ENCODE peak calls at places on chromosome 11, in five cellular contexts. M is adrenal gland, V is uterus, H is stomach, S is A549. X is an unnamed sample.

GRCh38 chr11:1038361-1038760 is 1.8 kb upstream of the MUC6 start:
- DNase-seq in M (no peak), V (no peak), H (no peak), S (no peak), X (no peak)

GRCh38 chr11:22769081-22769480 is 60.5 kb downstream of the SVIP start:
- DNase-seq in M (no peak), V (no peak), H (no peak), S (no peak), X (no peak)

GRCh38 chr11:17771841-17772401 is 37.3 kb downstream of the KCNC1 start:
- DNase-seq in M (no peak), V (no peak), H (no peak), S (no peak), X (no peak)

GRCh38 chr11:126791446-126791845 is 209.1 kb downstream of the KIRREL3 start:
- DNase-seq in M (no peak), V (no peak), H (no peak), S (no peak), X (no peak)

GRCh38 chr11:130124096-130124495 is 35.5 kb upstream of the ST14 start:
- DNase-seq in M (peak; percentile 92), V (peak; percentile 38), H (peak; percentile 44), S (peak; percentile 22), X (no peak)

GRCh38 chr11:119181677-119182412 is 3.4 kb upstream of the NHERF4 start:
- DNase-seq in M (no peak), V (no peak), H (no peak), S (no peak), X (no peak)

GRCh38 chr11:35021589-35021988 is 105.2 kb downstream of the PDHX start:
- DNase-seq in M (no peak), V (no peak), H (no peak), S (no peak), X (no peak)

GRCh38 chr11:117839234-117839882 is 14.8 kb upstream of the FXYD2 start:
- DNase-seq in M (no peak), V (no peak), H (peak; percentile 13), S (no peak), X (no peak)

GRCh38 chr11:33912405-33913361 is 20.8 kb upstream of the LMO2 start:
- DNase-seq in M (peak; percentile 21), V (no peak), H (no peak), S (peak; percentile 41), X (no peak)

GRCh38 chr11:13463779-13464290 is 813 bp upstream of the BTBD10 start:
- DNase-seq in M (no peak), V (no peak), H (no peak), S (peak; percentile 16), X (no peak)

GRCh38 chr11:13462311-13462927 is 603 bp downstream of the BTBD10 start:
- DNase-seq in M (peak; percentile 75), V (peak; percentile 54), H (peak; percentile 43), S (peak; percentile 63), X (peak; percentile 83)

GRCh38 chr11:13465909-13466371 is 2.9 kb upstream of the BTBD10 start:
- DNase-seq in M (peak; percentile 23), V (no peak), H (no peak), S (peak; percentile 62), X (no peak)

GRCh38 chr11:13461291-13461690 is 1.7 kb downstream of the BTBD10 start:
- DNase-seq in M (no peak), V (no peak), H (no peak), S (no peak), X (no peak)

GRCh38 chr11:13462928-13463778 is at the start of gene BTBD10:
- DNase-seq in M (peak; percentile 95), V (peak; percentile 90), H (peak; percentile 94), S (peak; percentile 86), X (peak; percentile 96)
- TF ChIP-seq POLR2A in M (peak; percentile 83), V (peak; percentile 84), H (no peak), S (peak; percentile 96), X (peak; percentile 75)

GRCh38 chr11:66624450-66624849 is 8.0 kb downstream of the RBM14 start:
- DNase-seq in M (no peak), V (no peak), H (no peak), S (no peak), X (no peak)

GRCh38 chr11:66626926-66627325 is 10.5 kb downstream of the RBM14 start:
- DNase-seq in M (peak; percentile 36), V (no peak), H (no peak), S (no peak), X (no peak)

GRCh38 chr11:66625041-66625751 is 8.8 kb downstream of the RBM14 start:
- DNase-seq in M (no peak), V (no peak), H (no peak), S (no peak), X (no peak)

GRCh38 chr11:66626382-66626781 is 10.0 kb downstream of the RBM14 start:
- DNase-seq in M (no peak), V (no peak), H (no peak), S (no peak), X (no peak)

GRCh38 chr11:66625752-66626149 is 9.3 kb downstream of the RBM14 start:
- DNase-seq in M (no peak), V (no peak), H (no peak), S (no peak), X (no peak)
- TF ChIP-seq POLR2A in M (no peak), V (no peak), H (no peak), S (no peak), X (no peak)

DNA sequence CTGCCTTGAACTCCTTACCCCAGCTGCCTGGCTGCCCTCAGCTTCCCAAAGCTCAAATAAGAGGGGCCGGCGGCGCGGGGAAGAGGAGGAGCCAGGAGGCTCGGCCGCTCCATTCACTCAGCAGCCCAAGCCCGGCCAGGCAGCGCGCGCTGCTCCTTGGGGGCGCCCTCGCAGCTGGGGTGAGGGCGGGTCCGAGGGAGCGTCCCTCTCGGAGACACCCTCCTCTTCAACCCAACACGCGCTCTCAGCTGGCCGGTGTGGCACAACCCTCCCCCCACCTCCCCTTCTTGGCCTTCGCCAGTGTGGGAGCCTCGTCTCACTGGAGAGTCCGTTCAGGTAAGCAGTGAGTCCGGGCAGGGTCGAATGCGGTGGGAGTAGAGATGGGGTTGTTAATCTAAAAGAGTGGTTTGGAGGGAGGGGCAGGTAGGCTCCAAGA is at the start of gene WT1:
- DNase-seq in M (no peak), V (peak; percentile 91), H (no peak), S (peak; percentile 57), X (peak; percentile 93)
- TF ChIP-seq POLR2A in M (no peak), V (peak; percentile 81), H (no peak), S (peak; percentile 35), X (no peak)

GRCh38 chr11:65622011-65622410 is 6.4 kb downstream of the PCNX3 start:
- DNase-seq in M (no peak), V (no peak), H (no peak), S (no peak), X (no peak)
- TF ChIP-seq POLR2A in M (no peak), V (no peak), H (no peak), S (no peak), X (no peak)

DNA sequence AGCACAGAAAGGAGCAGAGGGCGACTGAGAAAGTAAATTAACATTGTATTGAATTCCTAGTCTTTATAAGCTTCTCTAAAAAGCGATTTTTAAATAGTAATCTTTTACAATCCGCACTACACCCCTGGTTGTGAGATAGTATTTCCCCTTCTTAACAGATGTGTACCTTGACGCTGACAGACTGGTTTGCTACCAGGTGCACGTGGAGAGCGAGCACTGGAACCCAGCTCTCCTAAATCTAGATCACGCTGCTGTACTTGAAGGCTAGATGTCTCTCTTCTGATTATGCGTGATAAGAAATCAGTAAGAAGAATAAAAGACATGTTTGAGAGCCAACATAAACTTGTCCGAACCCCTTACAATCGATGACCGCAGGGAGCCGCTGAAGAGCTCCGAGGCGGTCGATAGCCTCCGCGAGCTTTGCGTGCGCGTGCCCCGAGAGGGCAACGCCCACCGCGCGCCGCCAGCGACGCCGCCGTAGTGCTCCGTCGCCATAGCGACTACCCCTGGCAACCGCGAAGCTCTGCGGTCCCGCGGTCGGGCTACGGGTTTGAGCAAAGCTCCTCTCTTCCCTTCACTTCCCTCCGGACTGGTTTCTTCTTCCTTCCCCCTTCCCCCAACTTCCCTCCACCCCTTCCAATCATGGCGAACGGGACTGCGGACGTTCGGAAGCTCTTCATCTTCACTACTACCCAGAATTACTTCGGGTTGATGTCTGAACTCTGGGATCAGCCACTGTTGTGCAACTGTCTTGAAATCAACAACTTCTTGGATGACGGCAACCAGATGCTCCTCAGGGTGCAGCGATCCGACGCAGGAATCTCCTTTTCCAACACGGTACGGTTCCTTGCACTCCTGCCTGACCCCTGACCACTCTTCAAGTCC is at the start of gene DYNC2H1:
- DNase-seq in M (peak; percentile 91), V (peak; percentile 79), H (peak; percentile 87), S (peak; percentile 72), X (peak; percentile 94)
- TF ChIP-seq POLR2A in M (peak; percentile 18), V (peak; percentile 46), H (no peak), S (peak; percentile 15), X (no peak)

GRCh38 chr11:67401495-67402191 is at the start of gene PPP1CA:
- DNase-seq in M (peak; percentile 90), V (peak; percentile 89), H (peak; percentile 93), S (peak; percentile 87), X (peak; percentile 92)
- TF ChIP-seq POLR2A in M (peak; percentile 76), V (peak; percentile 84), H (no peak), S (peak; percentile 78), X (no peak)

GRCh38 chr11:128447233-128447632 is 140.1 kb downstream of the ETS1 start:
- DNase-seq in M (no peak), V (no peak), H (no peak), S (no peak), X (no peak)
- TF ChIP-seq POLR2A in M (no peak), V (no peak), H (no peak), S (no peak), X (no peak)

GRCh38 chr11:66651011-66651410 is 12.5 kb downstream of the RBM4 start:
- DNase-seq in M (no peak), V (no peak), H (no peak), S (no peak), X (no peak)
- TF ChIP-seq POLR2A in M (no peak), V (no peak), H (no peak), S (no peak), X (no peak)

GRCh38 chr11:122735031-122735430 is 79.5 kb downstream of the UBASH3B start:
- DNase-seq in M (no peak), V (no peak), H (no peak), S (no peak), X (no peak)

GRCh38 chr11:122729139-122729538 is 73.6 kb downstream of the UBASH3B start:
- DNase-seq in M (no peak), V (no peak), H (no peak), S (no peak), X (no peak)

GRCh38 chr11:122731500-122731913 is 76.0 kb downstream of the UBASH3B start:
- DNase-seq in M (no peak), V (no peak), H (no peak), S (peak; percentile 55), X (no peak)

GRCh38 chr11:122732342-122733300 is 77.1 kb downstream of the UBASH3B start:
- DNase-seq in M (no peak), V (no peak), H (no peak), S (no peak), X (no peak)

GRCh38 chr11:122733301-122733686 is 77.8 kb downstream of the UBASH3B start:
- DNase-seq in M (peak; percentile 66), V (no peak), H (no peak), S (no peak), X (no peak)
- TF ChIP-seq POLR2A in M (no peak), V (no peak), H (no peak), S (no peak), X (no peak)

X was measured in testis.